ENCODE peak calls at places on chromosomes 12 and 14, in nine cellular contexts. One of them, this sample, is unnamed.

GRCh38 chr14:104734991-104735779 is 11.2 kb downstream of the ADSS1 start:
- DNase-seq in GM13976: no peak
- DNase-seq in AG09319: no peak
- DNase-seq in activated T-cell treated with anti-CD3 and anti-CD28 coated beads for 1 hour: no peak
- DNase-seq in upper lobe of right lung: no peak
- DNase-seq in stimulated activated CD4-positive, alpha-beta T cell treated with anti-CD3 and anti-CD28 coated beads, Interleukin-4, amount 100 ng/mL, for 24 hours: no peak
- DNase-seq in NB4: no peak
- DNase-seq in psoas muscle: peak
- DNase-seq in transverse colon: no peak
- DNase-seq in this sample: no peak

GRCh38 chr12:6494351-6494743 is 445 bp downstream of the NCAPD2 start:
- DNase-seq in upper lobe of right lung: no peak
- DNase-seq in transverse colon: no peak
- DNase-seq in activated T-cell treated with anti-CD3 and anti-CD28 coated beads for 1 hour: no peak
- DNase-seq in stimulated activated CD4-positive, alpha-beta T cell treated with anti-CD3 and anti-CD28 coated beads, Interleukin-4, amount 100 ng/mL, for 24 hours: peak
- DNase-seq in AG09319: no peak
- DNase-seq in GM13976: no peak
- DNase-seq in psoas muscle: no peak
- DNase-seq in NB4: no peak
- DNase-seq in this sample: no peak

GRCh38 chr12:90965204-90965603 is 10.2 kb upstream of the CCER1 start:
- DNase-seq in activated T-cell treated with anti-CD3 and anti-CD28 coated beads for 1 hour: no peak
- DNase-seq in upper lobe of right lung: no peak
- DNase-seq in transverse colon: no peak
- DNase-seq in NB4: peak
- DNase-seq in GM13976: no peak
- DNase-seq in stimulated activated CD4-positive, alpha-beta T cell treated with anti-CD3 and anti-CD28 coated beads, Interleukin-4, amount 100 ng/mL, for 24 hours: no peak
- DNase-seq in AG09319: no peak
- DNase-seq in psoas muscle: no peak
- DNase-seq in this sample: no peak

GRCh38 chr14:75720828-75721227 is 59.8 kb downstream of the TTLL5 start:
- DNase-seq in AG09319: no peak
- DNase-seq in stimulated activated CD4-positive, alpha-beta T cell treated with anti-CD3 and anti-CD28 coated beads, Interleukin-4, amount 100 ng/mL, for 24 hours: no peak
- DNase-seq in upper lobe of right lung: no peak
- DNase-seq in psoas muscle: peak
- DNase-seq in transverse colon: no peak
- DNase-seq in GM13976: no peak
- DNase-seq in activated T-cell treated with anti-CD3 and anti-CD28 coated beads for 1 hour: no peak
- DNase-seq in NB4: no peak
- DNase-seq in this sample: no peak

GRCh38 chr14:91327661-91328312 is 83.3 kb upstream of the GPR68 start:
- DNase-seq in transverse colon: no peak
- DNase-seq in activated T-cell treated with anti-CD3 and anti-CD28 coated beads for 1 hour: no peak
- DNase-seq in GM13976: no peak
- DNase-seq in upper lobe of right lung: no peak
- DNase-seq in stimulated activated CD4-positive, alpha-beta T cell treated with anti-CD3 and anti-CD28 coated beads, Interleukin-4, amount 100 ng/mL, for 24 hours: no peak
- DNase-seq in AG09319: no peak
- DNase-seq in NB4: no peak
- DNase-seq in psoas muscle: no peak
- DNase-seq in this sample: no peak

GRCh38 chr12:21815306-21816062 is 41.0 kb upstream of the KCNJ8 start:
- DNase-seq in upper lobe of right lung: no peak
- DNase-seq in GM13976: no peak
- DNase-seq in NB4: no peak
- DNase-seq in psoas muscle: no peak
- DNase-seq in stimulated activated CD4-positive, alpha-beta T cell treated with anti-CD3 and anti-CD28 coated beads, Interleukin-4, amount 100 ng/mL, for 24 hours: no peak
- DNase-seq in transverse colon: no peak
- DNase-seq in AG09319: no peak
- DNase-seq in activated T-cell treated with anti-CD3 and anti-CD28 coated beads for 1 hour: no peak
- DNase-seq in this sample: no peak

GRCh38 chr12:25806271-25806670 is 152.2 kb upstream of the RASSF8 start:
- DNase-seq in transverse colon: no peak
- DNase-seq in upper lobe of right lung: no peak
- DNase-seq in GM13976: no peak
- DNase-seq in psoas muscle: no peak
- DNase-seq in activated T-cell treated with anti-CD3 and anti-CD28 coated beads for 1 hour: no peak
- DNase-seq in NB4: peak
- DNase-seq in AG09319: no peak
- DNase-seq in stimulated activated CD4-positive, alpha-beta T cell treated with anti-CD3 and anti-CD28 coated beads, Interleukin-4, amount 100 ng/mL, for 24 hours: no peak
- DNase-seq in this sample: peak

GRCh38 chr12:43992856-43993255 is 157.0 kb downstream of the TMEM117 start:
- DNase-seq in AG09319: no peak
- DNase-seq in upper lobe of right lung: no peak
- DNase-seq in GM13976: no peak
- DNase-seq in transverse colon: no peak
- DNase-seq in psoas muscle: no peak
- DNase-seq in stimulated activated CD4-positive, alpha-beta T cell treated with anti-CD3 and anti-CD28 coated beads, Interleukin-4, amount 100 ng/mL, for 24 hours: no peak
- DNase-seq in activated T-cell treated with anti-CD3 and anti-CD28 coated beads for 1 hour: no peak
- DNase-seq in NB4: no peak
- DNase-seq in this sample: no peak

GRCh38 chr14:99230271-99231141 is 41.5 kb downstream of the BCL11B start:
- DNase-seq in transverse colon: peak
- DNase-seq in stimulated activated CD4-positive, alpha-beta T cell treated with anti-CD3 and anti-CD28 coated beads, Interleukin-4, amount 100 ng/mL, for 24 hours: peak
- DNase-seq in upper lobe of right lung: no peak
- DNase-seq in AG09319: no peak
- DNase-seq in GM13976: no peak
- DNase-seq in NB4: peak
- DNase-seq in activated T-cell treated with anti-CD3 and anti-CD28 coated beads for 1 hour: peak
- DNase-seq in psoas muscle: no peak
- DNase-seq in this sample: no peak

GRCh38 chr12:7832059-7832696 is 40.5 kb downstream of the SLC2A14 start:
- DNase-seq in AG09319: peak
- DNase-seq in stimulated activated CD4-positive, alpha-beta T cell treated with anti-CD3 and anti-CD28 coated beads, Interleukin-4, amount 100 ng/mL, for 24 hours: peak
- DNase-seq in upper lobe of right lung: no peak
- DNase-seq in activated T-cell treated with anti-CD3 and anti-CD28 coated beads for 1 hour: no peak
- DNase-seq in NB4: peak
- DNase-seq in GM13976: peak
- DNase-seq in psoas muscle: no peak
- DNase-seq in transverse colon: no peak
- DNase-seq in this sample: peak

GRCh38 chr12:19994970-19995369 is 373.4 kb upstream of the PDE3A start:
- DNase-seq in upper lobe of right lung: no peak
- DNase-seq in stimulated activated CD4-positive, alpha-beta T cell treated with anti-CD3 and anti-CD28 coated beads, Interleukin-4, amount 100 ng/mL, for 24 hours: no peak
- DNase-seq in NB4: no peak
- DNase-seq in activated T-cell treated with anti-CD3 and anti-CD28 coated beads for 1 hour: no peak
- DNase-seq in psoas muscle: no peak
- DNase-seq in GM13976: no peak
- DNase-seq in AG09319: no peak
- DNase-seq in transverse colon: no peak
- DNase-seq in this sample: no peak

GRCh38 chr12:28611501-28611900 is 421.2 kb downstream of the CCDC91 start:
- DNase-seq in psoas muscle: no peak
- DNase-seq in activated T-cell treated with anti-CD3 and anti-CD28 coated beads for 1 hour: no peak
- DNase-seq in GM13976: no peak
- DNase-seq in NB4: no peak
- DNase-seq in upper lobe of right lung: no peak
- DNase-seq in AG09319: no peak
- DNase-seq in stimulated activated CD4-positive, alpha-beta T cell treated with anti-CD3 and anti-CD28 coated beads, Interleukin-4, amount 100 ng/mL, for 24 hours: no peak
- DNase-seq in transverse colon: peak
- DNase-seq in this sample: no peak

GRCh38 chr12:69969011-69969410 is 144.0 kb downstream of the MYRFL start:
- DNase-seq in stimulated activated CD4-positive, alpha-beta T cell treated with anti-CD3 and anti-CD28 coated beads, Interleukin-4, amount 100 ng/mL, for 24 hours: no peak
- DNase-seq in GM13976: no peak
- DNase-seq in psoas muscle: no peak
- DNase-seq in activated T-cell treated with anti-CD3 and anti-CD28 coated beads for 1 hour: no peak
- DNase-seq in upper lobe of right lung: no peak
- DNase-seq in transverse colon: no peak
- DNase-seq in NB4: no peak
- DNase-seq in AG09319: no peak
- DNase-seq in this sample: no peak

GRCh38 chr14:37668646-37669045 is 73.2 kb downstream of the TTC6 start:
- DNase-seq in AG09319: no peak
- DNase-seq in GM13976: no peak
- DNase-seq in activated T-cell treated with anti-CD3 and anti-CD28 coated beads for 1 hour: no peak
- DNase-seq in transverse colon: no peak
- DNase-seq in upper lobe of right lung: no peak
- DNase-seq in psoas muscle: no peak
- DNase-seq in NB4: no peak
- DNase-seq in stimulated activated CD4-positive, alpha-beta T cell treated with anti-CD3 and anti-CD28 coated beads, Interleukin-4, amount 100 ng/mL, for 24 hours: no peak
- DNase-seq in this sample: no peak

GRCh38 chr12:70556179-70556869 is 80.9 kb downstream of the PTPRB start:
- DNase-seq in AG09319: no peak
- DNase-seq in stimulated activated CD4-positive, alpha-beta T cell treated with anti-CD3 and anti-CD28 coated beads, Interleukin-4, amount 100 ng/mL, for 24 hours: no peak
- DNase-seq in activated T-cell treated with anti-CD3 and anti-CD28 coated beads for 1 hour: no peak
- DNase-seq in upper lobe of right lung: no peak
- DNase-seq in transverse colon: no peak
- DNase-seq in GM13976: no peak
- DNase-seq in NB4: no peak
- DNase-seq in psoas muscle: no peak
- DNase-seq in this sample: no peak

GRCh38 chr14:69500736-69501135 is 16.2 kb downstream of the PLEKHD1 start:
- DNase-seq in GM13976: no peak
- DNase-seq in upper lobe of right lung: peak
- DNase-seq in transverse colon: no peak
- DNase-seq in stimulated activated CD4-positive, alpha-beta T cell treated with anti-CD3 and anti-CD28 coated beads, Interleukin-4, amount 100 ng/mL, for 24 hours: no peak
- DNase-seq in AG09319: no peak
- DNase-seq in NB4: no peak
- DNase-seq in activated T-cell treated with anti-CD3 and anti-CD28 coated beads for 1 hour: no peak
- DNase-seq in psoas muscle: no peak
- DNase-seq in this sample: no peak